ENCODE peak calls at places on chromosomes 16 and 17, in six cellular contexts. One of them, this sample, is unnamed.

GRCh38 chr16:30416624-30417298 is 9.4 kb downstream of the ZNF771 start:
- DNase-seq in stomach: no peak
- DNase-seq in IMR-90: no peak
- DNase-seq in heart left ventricle: no peak
- DNase-seq in tibial nerve: no peak
- DNase-seq in spleen: no peak
- DNase-seq in this sample: no peak

GRCh38 chr17:81568416-81568815 is 16.3 kb upstream of the FAAP100 start:
- DNase-seq in stomach: no peak
- DNase-seq in IMR-90: no peak
- DNase-seq in heart left ventricle: no peak
- DNase-seq in tibial nerve: no peak
- DNase-seq in spleen: no peak
- DNase-seq in this sample: no peak

GRCh38 chr17:15493031-15493750 is 25.8 kb upstream of the CDRT4 start:
- DNase-seq in stomach: no peak
- DNase-seq in IMR-90: no peak
- DNase-seq in heart left ventricle: no peak
- DNase-seq in tibial nerve: no peak
- DNase-seq in spleen: no peak
- DNase-seq in this sample: peak; percentile 39

GRCh38 chr17:437545-437944 is 84.9 kb upstream of the RPH3AL start:
- DNase-seq in stomach: no peak
- DNase-seq in IMR-90: no peak
- DNase-seq in heart left ventricle: no peak
- DNase-seq in tibial nerve: no peak
- DNase-seq in spleen: no peak
- DNase-seq in this sample: no peak

GRCh38 chr17:80832266-80832676 is 159.4 kb upstream of the CHMP6 start:
- DNase-seq in stomach: no peak
- DNase-seq in IMR-90: peak; percentile 88
- DNase-seq in heart left ventricle: peak; percentile 60
- DNase-seq in tibial nerve: no peak
- DNase-seq in spleen: no peak
- DNase-seq in this sample: peak; percentile 31

GRCh38 chr17:18981385-18981641 is 23.3 kb downstream of the FAM83G start:
- DNase-seq in stomach: no peak
- DNase-seq in IMR-90: no peak
- DNase-seq in heart left ventricle: no peak
- DNase-seq in tibial nerve: no peak
- DNase-seq in spleen: no peak
- DNase-seq in this sample: no peak

GRCh38 chr17:5042152-5043022 is 7.2 kb upstream of the SLC52A1 start:
- DNase-seq in stomach: no peak
- DNase-seq in IMR-90: no peak
- DNase-seq in heart left ventricle: no peak
- DNase-seq in tibial nerve: no peak
- DNase-seq in spleen: no peak
- DNase-seq in this sample: no peak

GRCh38 chr16:22183901-22184614 is 21.8 kb downstream of the SDR42E2 start:
- DNase-seq in stomach: no peak
- DNase-seq in IMR-90: no peak
- DNase-seq in heart left ventricle: no peak
- DNase-seq in tibial nerve: no peak
- DNase-seq in spleen: no peak
- DNase-seq in this sample: no peak

GRCh38 chr17:3964203-3965122 is at the start of gene ATP2A3:
- DNase-seq in stomach: peak; percentile 60
- DNase-seq in IMR-90: no peak
- DNase-seq in heart left ventricle: peak; percentile 48
- DNase-seq in tibial nerve: no peak
- DNase-seq in spleen: peak; percentile 95
- DNase-seq in this sample: no peak

GRCh38 chr16:11497329-11497805 is 89.4 kb downstream of the LITAF start:
- DNase-seq in stomach: peak; percentile 97
- DNase-seq in IMR-90: peak; percentile 56
- DNase-seq in heart left ventricle: peak; percentile 90
- DNase-seq in tibial nerve: peak; percentile 79
- DNase-seq in spleen: peak; percentile 84
- DNase-seq in this sample: no peak

DNA sequence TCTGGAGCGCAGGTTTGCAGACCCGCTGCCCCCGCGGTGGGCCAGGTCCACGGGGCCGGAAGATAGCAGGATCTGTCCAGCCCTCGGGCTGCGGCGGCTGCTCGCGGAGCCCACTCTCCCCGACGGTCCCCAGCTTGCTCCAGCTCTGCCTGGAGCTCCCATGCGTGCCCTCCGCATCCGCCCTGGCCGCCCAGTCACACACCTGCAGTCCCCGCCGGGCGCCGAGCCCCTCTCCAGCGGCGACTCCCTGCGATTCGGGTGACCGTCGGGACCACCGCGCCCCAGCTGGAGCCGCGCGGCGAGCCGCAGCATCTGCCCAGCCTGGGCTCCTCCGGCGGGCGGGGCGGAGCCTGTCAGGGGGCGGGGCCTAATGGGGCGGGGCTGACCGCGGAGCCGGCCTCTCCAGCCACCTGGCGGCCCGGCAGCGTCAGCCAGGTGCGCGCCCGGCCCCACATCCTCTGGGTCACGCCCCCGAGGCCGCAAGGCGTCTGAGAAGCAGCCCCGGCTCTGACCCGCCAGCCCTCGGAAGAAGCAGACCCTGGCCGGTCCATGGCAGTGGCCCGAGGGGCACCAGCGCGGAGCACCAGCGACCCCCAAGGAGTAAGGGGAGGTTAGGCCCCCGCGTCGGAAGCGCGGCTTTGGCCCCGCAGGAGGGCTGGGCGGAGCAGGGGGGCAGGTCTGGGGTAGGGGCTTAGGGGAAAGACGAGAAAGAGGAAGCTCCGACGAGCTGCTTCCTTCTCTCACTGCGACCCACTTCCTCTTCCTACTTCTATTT is at the start of gene PIK3R5:
- DNase-seq in stomach: peak; percentile 65
- DNase-seq in IMR-90: no peak
- DNase-seq in heart left ventricle: peak; percentile 21
- DNase-seq in tibial nerve: no peak
- DNase-seq in spleen: peak; percentile 97
- DNase-seq in this sample: no peak
- TF ChIP-seq POLR2A in stomach: no peak
- TF ChIP-seq POLR2A in IMR-90: no peak
- TF ChIP-seq POLR2A in heart left ventricle: no peak
- TF ChIP-seq POLR2A in tibial nerve: no peak
- TF ChIP-seq POLR2A in spleen: no peak
- TF ChIP-seq POLR2A in this sample: no peak

DNA sequence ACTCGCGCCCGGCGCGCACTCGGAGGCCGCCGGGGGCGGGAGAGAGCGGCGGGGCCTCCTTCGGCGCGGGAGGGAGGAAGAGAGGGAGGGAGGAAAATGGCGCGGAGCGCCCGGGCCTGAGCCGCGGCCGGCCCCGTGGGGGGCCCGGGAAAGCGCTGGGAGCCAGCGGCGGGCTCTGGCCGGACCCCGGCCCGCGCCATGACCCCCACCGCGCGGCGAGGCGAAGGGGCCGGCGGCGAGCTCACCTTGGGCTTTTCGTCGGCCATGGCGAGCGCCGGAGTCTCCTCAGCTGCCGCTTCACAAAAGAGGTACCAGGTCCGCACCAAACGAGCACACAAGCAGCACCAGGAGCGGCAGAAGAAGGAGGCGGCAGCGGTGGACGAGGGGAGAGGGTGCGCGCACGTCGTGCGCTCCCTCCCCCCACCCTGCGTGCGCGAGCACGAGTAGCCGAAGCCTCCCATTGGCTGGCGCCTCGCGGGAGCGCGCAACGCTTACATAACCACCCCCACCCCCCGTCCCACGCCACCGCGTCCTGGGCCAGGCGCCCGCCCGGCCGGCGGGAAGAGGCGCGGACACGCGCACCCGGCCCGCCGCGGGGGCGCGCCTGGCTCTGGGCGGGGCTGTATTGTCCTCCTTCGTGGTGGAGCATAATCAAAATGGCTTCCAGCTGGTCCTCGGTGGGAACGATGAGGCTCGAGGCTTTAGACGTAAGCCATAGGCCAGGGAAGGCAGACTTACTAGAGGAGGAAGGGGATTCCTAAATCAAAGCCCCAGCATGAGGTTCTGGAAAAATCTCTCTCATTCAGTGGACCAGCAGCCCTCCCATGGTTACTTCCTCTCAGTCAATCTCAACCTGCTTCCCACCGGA is at the start of gene SUMO2:
- DNase-seq in stomach: peak; percentile 97
- DNase-seq in IMR-90: peak; percentile 94
- DNase-seq in heart left ventricle: peak; percentile 95
- DNase-seq in tibial nerve: peak; percentile 94
- DNase-seq in spleen: peak; percentile 99
- DNase-seq in this sample: peak; percentile 99
- TF ChIP-seq POLR2A in stomach: peak; percentile 56
- TF ChIP-seq POLR2A in IMR-90: peak; percentile 58
- TF ChIP-seq POLR2A in heart left ventricle: peak; percentile 70
- TF ChIP-seq POLR2A in tibial nerve: peak; percentile 47
- TF ChIP-seq POLR2A in spleen: peak; percentile 18
- TF ChIP-seq POLR2A in this sample: peak; percentile 87

GRCh38 chr17:68398731-68399637 is 58.3 kb downstream of the WIPI1 start:
- DNase-seq in stomach: peak; percentile 60
- DNase-seq in IMR-90: peak; percentile 81
- DNase-seq in heart left ventricle: peak; percentile 38
- DNase-seq in tibial nerve: no peak
- DNase-seq in spleen: peak; percentile 80
- DNase-seq in this sample: peak; percentile 42
- TF ChIP-seq POLR2A in stomach: no peak
- TF ChIP-seq POLR2A in IMR-90: no peak
- TF ChIP-seq POLR2A in heart left ventricle: no peak
- TF ChIP-seq POLR2A in tibial nerve: no peak
- TF ChIP-seq POLR2A in spleen: no peak
- TF ChIP-seq POLR2A in this sample: no peak

DNA sequence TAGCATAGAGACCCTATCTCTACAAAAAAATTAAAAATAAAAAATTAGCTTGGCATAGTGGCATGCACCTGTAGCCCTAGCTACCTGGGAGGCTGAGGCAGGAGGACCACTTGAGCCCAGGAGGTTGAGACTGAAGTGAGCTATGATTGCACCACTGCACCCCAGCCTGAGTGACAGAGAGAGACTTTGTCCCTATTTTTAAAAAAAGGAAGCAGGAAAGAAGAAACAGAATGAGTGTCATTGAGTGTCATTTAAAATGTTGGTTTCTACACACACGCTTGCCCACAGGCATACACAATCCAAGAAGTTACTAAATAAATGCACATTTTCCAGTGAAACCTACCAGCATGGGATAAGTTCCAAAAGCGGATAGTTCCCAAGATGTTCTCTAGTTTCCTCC is 17.5 kb downstream of the MRPS23 start:
- DNase-seq in stomach: no peak
- DNase-seq in IMR-90: no peak
- DNase-seq in heart left ventricle: no peak
- DNase-seq in tibial nerve: no peak
- DNase-seq in spleen: no peak
- DNase-seq in this sample: no peak
- TF ChIP-seq POLR2A in stomach: no peak
- TF ChIP-seq POLR2A in IMR-90: no peak
- TF ChIP-seq POLR2A in heart left ventricle: no peak
- TF ChIP-seq POLR2A in tibial nerve: no peak
- TF ChIP-seq POLR2A in spleen: no peak
- TF ChIP-seq POLR2A in this sample: no peak

DNA sequence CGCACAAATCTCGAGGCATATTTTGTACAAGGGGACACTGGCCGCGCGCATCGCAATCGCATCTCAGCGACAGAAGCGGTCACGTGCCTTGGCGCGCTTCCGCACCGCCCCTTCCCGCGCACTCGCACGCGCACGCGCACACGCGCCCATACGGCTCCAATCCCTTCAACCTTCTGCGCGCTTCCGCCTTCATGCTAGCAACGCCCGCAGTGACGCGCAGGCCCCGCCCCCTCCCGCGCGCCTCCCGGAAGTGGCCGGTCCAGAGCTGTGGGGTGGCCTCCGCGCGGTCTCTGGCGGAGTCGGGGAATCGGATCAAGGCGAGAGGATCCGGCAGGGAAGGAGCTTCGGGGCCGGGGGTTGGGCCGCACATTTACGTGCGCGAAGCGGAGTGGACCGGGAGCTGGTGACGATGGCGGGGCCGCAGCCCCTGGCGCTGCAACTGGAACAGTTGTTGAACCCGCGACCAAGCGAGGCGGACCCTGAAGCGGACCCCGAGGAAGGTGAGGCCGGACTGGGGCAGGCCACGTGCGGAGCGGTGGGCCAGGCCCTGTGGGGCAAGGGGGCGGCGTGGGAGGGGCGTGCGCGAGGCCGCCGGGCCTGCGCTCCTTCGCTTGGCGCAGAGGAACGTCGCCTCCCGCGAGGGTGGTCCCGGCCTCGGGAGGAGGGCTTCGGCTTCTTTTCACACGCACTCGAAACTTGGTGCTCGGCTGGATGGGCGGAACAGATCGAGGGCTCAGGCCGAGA is at the start of gene AATF:
- DNase-seq in stomach: peak; percentile 98
- DNase-seq in IMR-90: peak; percentile 94
- DNase-seq in heart left ventricle: peak; percentile 96
- DNase-seq in tibial nerve: peak; percentile 92
- DNase-seq in spleen: peak; percentile 99
- DNase-seq in this sample: peak; percentile 98
- TF ChIP-seq POLR2A in stomach: peak; percentile 31
- TF ChIP-seq POLR2A in IMR-90: peak; percentile 86
- TF ChIP-seq POLR2A in heart left ventricle: peak; percentile 68
- TF ChIP-seq POLR2A in tibial nerve: no peak
- TF ChIP-seq POLR2A in spleen: peak; percentile 29
- TF ChIP-seq POLR2A in this sample: peak; percentile 79

DNA sequence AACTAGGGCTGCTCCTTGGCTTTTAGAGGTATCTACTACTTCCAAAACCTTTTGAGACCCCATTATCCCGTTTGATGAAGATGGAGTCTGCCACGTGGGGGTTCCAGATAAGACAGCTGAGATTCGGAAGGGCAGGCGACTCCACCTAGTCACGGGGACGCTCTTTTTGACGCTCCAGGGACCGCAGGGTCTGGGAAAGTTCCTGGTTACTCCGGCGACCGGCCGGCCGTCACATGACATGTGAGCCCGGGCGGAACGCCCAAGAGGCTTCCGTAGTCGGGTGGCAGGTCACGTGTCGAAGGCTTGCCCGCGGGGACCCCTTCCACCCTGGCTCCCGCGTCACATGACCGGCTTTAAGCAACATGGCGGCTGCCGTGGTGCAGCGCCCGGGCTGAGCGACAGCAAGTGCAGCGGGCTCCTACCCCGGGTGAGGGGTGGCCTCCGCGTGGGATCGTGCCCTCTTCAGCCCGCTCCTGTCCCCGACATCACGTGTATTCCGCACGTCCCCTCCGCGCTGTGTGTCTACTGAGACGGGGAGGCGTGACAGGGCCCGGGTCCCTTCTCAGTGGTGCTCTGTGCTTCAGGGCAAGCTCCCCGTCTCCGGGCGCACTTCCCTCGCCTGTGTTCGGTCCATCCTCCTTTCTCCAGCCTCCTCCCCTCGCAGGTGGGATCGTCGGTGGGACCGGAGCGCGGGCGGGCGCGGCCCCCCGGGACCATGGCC is at the start of gene SPNS1:
- DNase-seq in stomach: peak; percentile 98
- DNase-seq in IMR-90: peak; percentile 97
- DNase-seq in heart left ventricle: peak; percentile 98
- DNase-seq in tibial nerve: peak; percentile 97
- DNase-seq in spleen: peak; percentile 99
- DNase-seq in this sample: peak; percentile 96
- TF ChIP-seq POLR2A in stomach: no peak
- TF ChIP-seq POLR2A in IMR-90: peak; percentile 82
- TF ChIP-seq POLR2A in heart left ventricle: peak; percentile 64
- TF ChIP-seq POLR2A in tibial nerve: no peak
- TF ChIP-seq POLR2A in spleen: peak; percentile 54
- TF ChIP-seq POLR2A in this sample: peak; percentile 90